ENCODE peak calls at places on chromosomes 2 and 18, in seven cellular contexts. M is GM23248; P is CD8-positive, alpha-beta T cell; O is PC-9; K is K562; L is fibroblast of lung; N is adipocyte. D is an unnamed sample. For H3K9me3, the result is how much of the 10 kb centered on the place peaks cover.

GRCh38 chr18:55093808-55094207 is 134.5 kb upstream of the CCDC68 start:
- DNase-seq in L (no peak), K (no peak), O (no peak), M (no peak), P (no peak), N (no peak), D (no peak)

GRCh38 chr2:126482582-126483464 is 173.1 kb upstream of the GYPC start:
- DNase-seq in K (peak), N (no peak), P (no peak), L (no peak), O (no peak), M (no peak), D (no peak)

GRCh38 chr2:41647468-41648042 is 400.3 kb upstream of the PKDCC start:
- DNase-seq in N (peak), L (no peak), O (no peak), P (no peak), M (no peak), K (no peak), D (no peak)

GRCh38 chr18:69817335-69817935 is 130.2 kb downstream of the CD226 start:
- DNase-seq in M (peak), P (no peak), N (peak), O (no peak), K (no peak), L (peak), D (no peak)

GRCh38 chr2:187302619-187303018 is 145.4 kb downstream of the CALCRL start:
- DNase-seq in K (no peak), N (peak), L (peak), P (no peak), O (no peak), M (peak), D (no peak)

GRCh38 chr2:173605994-173606393 is 251.3 kb downstream of the CDCA7 start:
- DNase-seq in M (no peak), L (no peak), N (no peak), K (no peak), O (no peak), P (no peak), D (no peak)

GRCh38 chr18:21584391-21584790 is 16.1 kb downstream of the ESCO1 start:
- DNase-seq in L (no peak), N (no peak), O (no peak), K (no peak), M (no peak), P (no peak), D (no peak)

GRCh38 chr2:46847185-46847710 is 68.4 kb downstream of the MCFD2 start:
- DNase-seq in N (peak), M (peak), P (no peak), L (peak), O (peak), K (no peak), D (no peak)

GRCh38 chr18:37476182-37476581 is 89.4 kb downstream of the CELF4 start:
- DNase-seq in O (no peak), K (peak), M (peak), N (peak), L (peak), P (no peak), D (no peak)

GRCh38 chr18:32086866-32087265 is 4.8 kb upstream of the RNF138 start:
- DNase-seq in O (no peak), M (peak), K (no peak), P (no peak), N (no peak), L (no peak), D (no peak)

GRCh38 chr2:98985905-98986666 is 50.1 kb upstream of the CRACDL start:
- DNase-seq in M (no peak), K (no peak), P (no peak), N (no peak), L (no peak), O (no peak), D (no peak)

GRCh38 chr2:85537600-85538506 is 1.1 kb upstream of the MAT2A start:
- DNase-seq in K (peak), N (peak), M (peak), O (no peak), L (peak), P (no peak), D (no peak)

GRCh38 chr2:30180230-30180629 is 33.4 kb downstream of the YPEL5 start:
- DNase-seq in L (no peak), O (no peak), K (no peak), M (no peak), N (no peak), P (no peak), D (no peak)

GRCh38 chr2:16652296-16653082 is 13.1 kb downstream of the CYRIA start:
- DNase-seq in M (no peak), L (peak), P (no peak), O (no peak), N (no peak), K (no peak), D (no peak)

GRCh38 chr2:34004936-34005335 is 405.8 kb upstream of the FAM98A start:
- DNase-seq in O (no peak), N (no peak), K (no peak), M (no peak), L (no peak), P (no peak), D (no peak)

GRCh38 chr2:173547493-173547892 is 192.8 kb downstream of the CDCA7 start:
- DNase-seq in O (no peak), P (no peak), N (no peak), L (no peak), M (no peak), K (no peak), D (no peak)

GRCh38 chr2:109305494-109306187 is 176.6 kb downstream of the SH3RF3 start:
- DNase-seq in N (no peak), M (no peak), L (no peak), K (no peak), P (no peak), O (no peak), D (no peak)

GRCh38 chr18:58496937-58497336 is 132.0 kb downstream of the ALPK2 start:
- DNase-seq in L (no peak), M (no peak), K (peak), P (no peak), N (no peak), O (no peak), D (no peak)

GRCh38 chr18:55115606-55116005 is 156.3 kb upstream of the CCDC68 start:
- DNase-seq in O (no peak), M (peak), L (no peak), K (no peak), P (no peak), N (no peak), D (no peak)

GRCh38 chr2:66555511-66556324 is 120.8 kb downstream of the MEIS1 start:
- DNase-seq in M (peak), P (no peak), L (peak), N (no peak), O (no peak), K (no peak), D (no peak)
- H3K4me3 ChIP-seq in M (peak), P (no peak), L (peak), N (peak), O (no peak), K (no peak), D (no peak)

DNA sequence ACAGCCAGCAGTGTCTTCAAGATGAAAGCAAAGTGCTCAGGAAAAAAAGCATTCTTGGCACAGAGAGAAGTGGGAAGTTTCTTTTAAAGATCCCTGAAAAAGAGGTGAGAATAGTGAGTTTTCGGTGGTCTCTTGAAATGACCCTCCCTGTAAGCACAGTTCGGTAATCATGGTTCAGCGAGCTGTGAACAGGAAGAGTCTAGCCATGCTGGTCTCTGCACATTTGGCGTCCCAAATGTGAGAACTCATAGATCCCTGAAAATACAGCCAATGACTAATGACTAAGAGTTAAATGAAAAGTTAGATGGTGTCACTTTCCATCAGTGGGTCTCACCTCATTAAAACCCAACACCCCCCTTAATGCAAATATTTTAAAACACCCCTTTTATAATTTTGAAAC is 3.4 kb downstream of the IL1R1 start:
- DNase-seq in N (no peak), M (no peak), P (no peak), O (no peak), K (no peak), L (no peak), D (no peak)
- H3K9me3 ChIP-seq in N (under half), M (under half), P (under half), O (under half), K (under half), L (under half), D (under half)

GRCh38 chr2:191661099-191661681 is 16.7 kb upstream of the NABP1 start:
- DNase-seq in K (no peak), L (no peak), P (no peak), O (no peak), N (no peak), M (no peak), D (no peak)
- H3K4me3 ChIP-seq in K (no peak), L (no peak), P (no peak), O (no peak), N (no peak), M (no peak), D (no peak)

GRCh38 chr18:72539861-72540260 is 4.3 kb downstream of the CBLN2 start:
- DNase-seq in M (no peak), N (no peak), L (no peak), O (no peak), K (no peak), P (no peak), D (no peak)
- H3K9me3 ChIP-seq in M (under half), N (under half), L (under half), O (under half), K (under half), P (under half), D (under half)